ENCODE peak calls at places on chromosomes 11 and 22, in four cellular contexts. S is endothelial cell of umbilical vein, D is PC-3, Q is HCT116. J is an unnamed sample.

GRCh38 chr11:76822406-76822805 is 38.3 kb upstream of the ACER3 start:
- DNase-seq in S (no peak), D (no peak), Q (no peak), J (no peak)

GRCh38 chr11:63639195-63639832 is 25.1 kb upstream of the PLAAT3 start:
- DNase-seq in S (peak; percentile 30), D (peak; percentile 64), Q (no peak), J (no peak)

GRCh38 chr11:95035316-95035715 is 10.3 kb downstream of the KDM4E start:
- DNase-seq in S (no peak), D (no peak), Q (no peak), J (no peak)

GRCh38 chr11:123470862-123471261 is 40.8 kb downstream of the GRAMD1B start:
- DNase-seq in S (no peak), D (no peak), Q (no peak), J (no peak)

GRCh38 chr11:72061739-72062396 is 18.5 kb downstream of the NUMA1 start:
- DNase-seq in S (no peak), D (no peak), Q (no peak), J (no peak)

GRCh38 chr11:86288776-86289507 is 13.1 kb upstream of the HIKESHI start:
- DNase-seq in S (no peak), D (no peak), Q (no peak), J (no peak)

GRCh38 chr11:120527111-120527748 is 15.7 kb downstream of the GRIK4 start:
- DNase-seq in S (no peak), D (no peak), Q (no peak), J (no peak)

GRCh38 chr22:17540481-17540880 is 22.8 kb upstream of the SLC25A18 start:
- DNase-seq in S (no peak), D (no peak), Q (no peak), J (no peak)

GRCh38 chr11:61917357-61918109 is at the start of gene RAB3IL1:
- DNase-seq in S (peak; percentile 20), D (peak; percentile 50), Q (no peak), J (no peak)
- TF ChIP-seq EZH2 in S (peak; percentile 45), D (no peak), Q (no peak), J (no peak)

GRCh38 chr22:22842085-22842484 is 45.5 kb upstream of the IGLL5 start:
- DNase-seq in S (no peak), D (no peak), Q (no peak), J (no peak)
- H3K9ac ChIP-seq in S (no peak overlapping the region), D (no peak overlapping the region), Q (no peak overlapping the region), J (no peak overlapping the region)

DNA sequence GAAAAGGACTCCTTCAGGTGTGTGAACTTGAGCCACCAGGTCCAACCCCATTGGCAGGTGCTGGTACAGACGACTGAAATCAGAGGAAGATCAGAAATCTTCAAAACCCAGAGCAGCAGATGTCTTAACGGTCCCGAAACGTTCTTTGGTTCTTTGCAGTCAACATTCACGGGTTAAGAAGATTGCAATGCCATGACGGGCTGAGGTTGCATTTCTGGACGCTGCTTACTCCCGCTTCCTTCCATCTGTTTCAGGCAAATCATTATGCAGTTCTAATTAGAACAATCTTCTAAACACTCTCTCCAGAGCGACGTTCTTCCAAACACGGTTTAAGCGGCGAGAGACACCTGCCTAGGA is 504 bp upstream of the LUZP2 start:
- DNase-seq in S (no peak), D (no peak), Q (no peak), J (no peak)
- H3K4me3 ChIP-seq in S (peak overlapping the region; percentile 54), D (peak overlapping the region; percentile 82), Q (no peak overlapping the region), J (peak overlapping the region; percentile 37)

DNA sequence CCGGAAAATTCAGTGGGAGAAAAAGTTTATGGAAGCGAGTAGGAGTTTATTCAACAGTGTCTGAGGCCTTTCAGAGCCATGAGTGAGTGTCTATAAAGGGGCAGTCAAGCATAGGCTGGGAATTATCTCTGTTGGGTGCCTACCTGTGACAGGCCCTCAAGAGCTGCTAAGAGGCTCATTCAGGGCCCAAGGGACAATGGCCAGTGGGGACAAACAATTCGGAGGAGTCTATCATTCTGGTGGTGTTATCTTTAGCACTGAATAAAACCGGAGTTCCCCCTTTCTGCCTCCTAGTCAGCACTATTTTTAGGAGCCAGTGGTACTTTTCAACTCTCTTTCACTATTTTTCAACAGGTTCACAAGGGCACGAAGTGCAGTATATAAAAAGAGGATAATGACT is 89.5 kb upstream of the HTATIP2 start:
- DNase-seq in S (no peak), D (no peak), Q (no peak), J (no peak)
- TF ChIP-seq EZH2 in S (no peak), D (no peak), Q (no peak), J (no peak)

GRCh38 chr11:60792521-60792920 is 7.4 kb downstream of the MS4A10 start:
- DNase-seq in S (no peak), D (no peak), Q (no peak), J (no peak)

GRCh38 chr11:60797846-60798630 is 12.9 kb downstream of the MS4A10 start:
- DNase-seq in S (no peak), D (no peak), Q (no peak), J (no peak)

GRCh38 chr11:60798631-60799030 is 13.5 kb downstream of the MS4A10 start:
- DNase-seq in S (no peak), D (no peak), Q (no peak), J (no peak)

GRCh38 chr11:60791534-60791933 is 6.4 kb downstream of the MS4A10 start:
- DNase-seq in S (no peak), D (no peak), Q (no peak), J (no peak)

GRCh38 chr11:60795291-60795690 is 10.2 kb downstream of the MS4A10 start:
- DNase-seq in S (no peak), D (no peak), Q (no peak), J (no peak)
- H3K9ac ChIP-seq in S (no peak overlapping the region), D (no peak overlapping the region), Q (no peak overlapping the region), J (no peak overlapping the region)

GRCh38 chr11:68032003-68032402 is 1.5 kb downstream of the NDUFS8 start:
- DNase-seq in S (no peak), D (no peak), Q (no peak), J (no peak)
- H3K4me3 ChIP-seq in S (no peak overlapping the region), D (peak overlapping the region; percentile 91), Q (peak overlapping the region; percentile 86), J (peak overlapping the region; percentile 98)

GRCh38 chr11:2869561-2870427 is 15.8 kb downstream of the CDKN1C start:
- DNase-seq in S (no peak), D (no peak), Q (no peak), J (no peak)
- TF ChIP-seq EZH2 in S (peak; percentile 62), D (no peak), Q (no peak), J (no peak)

J was measured in SK-N-MC.